ENCODE peak calls at places on chromosomes 16 and 17, in seven cellular contexts. G is PC-3, R is adipocyte, C is IMR-90, U is pancreas, Y is PC-9, B is stomach. O is an unnamed sample. For H3K9me3, the result is how much of the 10 kb centered on the place peaks cover.

GRCh38 chr17:38428150-38428642 is at the start of gene ARHGAP23:
- DNase-seq in G (peak), R (peak), C (peak), U (peak), Y (peak), B (peak), O (peak)

GRCh38 chr17:34382586-34383224 is 19.7 kb upstream of the CCL1 start:
- DNase-seq in G (no peak), R (no peak), C (no peak), U (no peak), Y (no peak), B (no peak), O (no peak)

GRCh38 chr17:13561606-13562270 is 40.0 kb downstream of the HS3ST3A1 start:
- DNase-seq in G (no peak), R (no peak), C (no peak), U (no peak), Y (no peak), B (no peak), O (no peak)

GRCh38 chr16:67165121-67166034 is 833 bp downstream of the HSF4 start:
- DNase-seq in G (no peak), R (no peak), C (no peak), U (peak), Y (peak), B (no peak), O (no peak)

GRCh38 chr17:45976755-45977505 is 22.1 kb upstream of the STH start:
- DNase-seq in G (no peak), R (no peak), C (peak), U (no peak), Y (peak), B (no peak), O (no peak)

GRCh38 chr17:81540676-81541027 is 11.5 kb downstream of the FAAP100 start:
- DNase-seq in G (no peak), R (no peak), C (no peak), U (no peak), Y (no peak), B (no peak), O (no peak)

GRCh38 chr17:47695664-47696376 is 1.9 kb downstream of the TBKBP1 start:
- DNase-seq in G (no peak), R (no peak), C (no peak), U (no peak), Y (no peak), B (no peak), O (no peak)

GRCh38 chr17:7114241-7114874 is at the start of gene ASGR2:
- DNase-seq in G (no peak), R (no peak), C (no peak), U (no peak), Y (no peak), B (no peak), O (no peak)

GRCh38 chr17:68697850-68698313 is 96.7 kb upstream of the FAM20A start:
- DNase-seq in G (no peak), R (peak), C (peak), U (no peak), Y (no peak), B (peak), O (no peak)

GRCh38 chr16:59170065-59170712 is 436.1 kb upstream of the GOT2 start:
- DNase-seq in G (no peak), R (no peak), C (no peak), U (no peak), Y (no peak), B (no peak), O (no peak)

GRCh38 chr17:38439436-38439835 is 11.2 kb downstream of the ARHGAP23 start:
- DNase-seq in G (no peak), R (no peak), C (no peak), U (no peak), Y (no peak), B (no peak), O (no peak)

GRCh38 chr17:54900457-54901229 is at the start of gene TOM1L1:
- DNase-seq in G (peak), R (peak), C (peak), U (peak), Y (peak), B (peak), O (peak)

GRCh38 chr16:73846292-73846849 is 450.2 kb upstream of the PSMD7 start:
- DNase-seq in G (no peak), R (peak), C (no peak), U (no peak), Y (no peak), B (no peak), O (no peak)

GRCh38 chr17:8611671-8612298 is 18.7 kb downstream of the MYH10 start:
- DNase-seq in G (no peak), R (peak), C (peak), U (no peak), Y (no peak), B (no peak), O (no peak)

GRCh38 chr17:19247423-19247822 is 10.3 kb downstream of the EPN2 start:
- DNase-seq in G (no peak), R (no peak), C (no peak), U (no peak), Y (no peak), B (no peak), O (no peak)

GRCh38 chr17:67467500-67468481 is 90.7 kb downstream of the PITPNC1 start:
- DNase-seq in G (no peak), R (no peak), C (no peak), U (no peak), Y (no peak), B (no peak), O (no peak)

GRCh38 chr17:78940708-78941107 is 15.5 kb upstream of the TIMP2 start:
- DNase-seq in G (peak), R (no peak), C (peak), U (no peak), Y (no peak), B (no peak), O (no peak)

GRCh38 chr17:43483674-43484551 is at the start of gene DHX8:
- DNase-seq in G (peak), R (peak), C (peak), U (peak), Y (peak), B (peak), O (peak)

GRCh38 chr17:11996722-11997146 is 541 bp downstream of the ZNF18 start:
- DNase-seq in G (peak), R (peak), C (peak), U (no peak), Y (peak), B (peak), O (peak)

GRCh38 chr17:79747508-79748295 is 17.0 kb downstream of the ENPP7 start:
- DNase-seq in G (no peak), R (peak), C (no peak), U (no peak), Y (no peak), B (no peak), O (no peak)

GRCh38 chr17:75633484-75634375 is 496 bp downstream of the SMIM5 start:
- DNase-seq in G (peak), R (peak), C (peak), U (peak), Y (peak), B (peak), O (no peak)

GRCh38 chr16:74923766-74924460 is 61.0 kb downstream of the WDR59 start:
- DNase-seq in G (no peak), R (no peak), C (no peak), U (no peak), Y (no peak), B (peak), O (no peak)

GRCh38 chr16:35184356-35184870 is 1725.0 kb downstream of the TP53TG3F start:
- DNase-seq in G (no peak), R (no peak), C (no peak), U (no peak), Y (peak), B (no peak), O (no peak)
- H3K9me3 ChIP-seq in G (under half), R (under half), C (under half), U (under half), Y (under half), B (under half), O (under half)

DNA sequence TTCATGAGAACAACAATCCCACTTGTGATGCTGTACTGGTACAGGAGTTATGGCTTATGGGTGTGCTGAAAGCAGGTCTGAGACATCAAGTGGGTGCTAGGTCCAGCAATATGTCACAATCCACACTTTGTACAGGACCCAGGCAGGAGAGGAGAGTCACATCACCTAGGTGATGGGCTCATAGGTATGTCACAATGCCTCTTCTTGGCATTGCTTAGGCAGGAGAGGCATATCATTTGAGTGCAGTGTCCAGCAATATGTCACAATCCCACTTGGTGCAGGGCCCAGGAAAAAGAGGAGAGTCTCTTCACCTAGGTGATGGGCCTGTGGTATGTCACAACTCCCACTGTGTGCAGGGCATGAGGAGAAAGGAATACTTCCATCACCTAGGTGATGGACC is 2110.0 kb downstream of the TP53TG3F start:
- DNase-seq in G (no peak), R (no peak), C (no peak), U (no peak), Y (no peak), B (no peak), O (no peak)
- H3K9me3 ChIP-seq in G (under half), R (under half), C (under half), U (under half), Y (under half), B (under half), O (under half)

DNA sequence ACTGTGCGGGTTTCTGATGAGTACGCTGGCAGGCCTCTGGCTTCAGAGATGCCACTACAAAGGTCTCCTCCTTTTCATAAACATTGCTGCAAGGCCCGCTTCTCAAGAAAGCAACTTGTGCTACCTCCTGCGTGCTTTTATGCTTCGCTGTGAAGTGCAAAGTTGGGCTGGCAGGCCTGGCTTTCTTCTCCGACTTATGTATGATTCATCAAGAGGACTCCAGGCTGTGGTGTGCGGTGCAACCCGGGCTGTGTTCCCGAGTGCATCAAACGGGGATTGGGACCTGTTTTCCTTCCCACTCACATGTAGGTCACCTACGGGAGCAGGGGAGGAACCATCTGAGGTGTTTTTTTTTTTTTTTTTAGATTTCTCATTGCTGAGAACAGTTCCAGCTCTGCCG is 534.1 kb downstream of the WWOX start:
- DNase-seq in G (no peak), R (no peak), C (no peak), U (no peak), Y (no peak), B (no peak), O (no peak)
- H3K9me3 ChIP-seq in G (under half), R (under half), C (under half), U (under half), Y (under half), B (under half), O (under half)

DNA sequence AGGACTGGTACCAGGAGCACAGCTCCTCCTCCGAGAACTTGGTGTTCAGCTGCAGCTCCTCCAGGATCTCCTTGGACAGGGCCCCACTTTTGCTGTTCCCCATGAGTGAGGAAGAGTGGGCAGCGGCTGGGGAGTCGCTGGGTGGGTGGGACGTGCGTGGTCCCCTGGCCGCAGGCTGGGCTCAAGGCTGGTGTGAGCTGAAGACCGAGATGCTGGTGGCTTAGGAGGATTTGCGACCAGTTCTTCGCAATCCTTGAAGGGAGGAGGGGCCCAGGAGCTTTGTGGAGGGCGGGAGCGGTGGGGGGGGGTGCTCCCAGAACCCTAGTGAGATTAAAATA is at the start of gene RCVRN:
- DNase-seq in G (no peak), R (no peak), C (no peak), U (no peak), Y (no peak), B (no peak), O (no peak)
- H3K9me3 ChIP-seq in G (under half), R (under half), C (under half), U (under half), Y (under half), B (under half), O (under half)

GRCh38 chr16:35731341-35732040 is 2272.1 kb downstream of the TP53TG3F start:
- DNase-seq in G (no peak), R (no peak), C (no peak), U (no peak), Y (no peak), B (no peak), O (no peak)
- H3K9me3 ChIP-seq in G (under half), R (under half), C (under half), U (under half), Y (under half), B (under half), O (under half)

GRCh38 chr16:31676731-31677130 is 149.0 kb downstream of the AHSP start:
- DNase-seq in G (no peak), R (no peak), C (no peak), U (no peak), Y (no peak), B (no peak), O (no peak)
- H3K9me3 ChIP-seq in G (under half), R (under half), C (under half), U (under half), Y (under half), B (under half), O (under half)

GRCh38 chr16:31893824-31894223 is 20.2 kb downstream of the ZNF267 start:
- DNase-seq in G (no peak), R (no peak), C (no peak), U (no peak), Y (no peak), B (no peak), O (no peak)
- H3K9me3 ChIP-seq in G (under half), R (half or more), C (under half), U (under half), Y (under half), B (under half), O (under half)

GRCh38 chr17:70989301-70989700 is 820.0 kb downstream of the KCNJ2 start:
- DNase-seq in G (no peak), R (no peak), C (no peak), U (no peak), Y (no peak), B (no peak), O (no peak)
- H3K9me3 ChIP-seq in G (under half), R (under half), C (under half), U (under half), Y (under half), B (under half), O (under half)

GRCh38 chr17:26807024-26807423 is 486.9 kb upstream of the WSB1 start:
- DNase-seq in G (no peak), R (no peak), C (no peak), U (no peak), Y (no peak), B (no peak), O (no peak)
- H3K9me3 ChIP-seq in G (under half), R (under half), C (under half), U (under half), Y (under half), B (under half), O (under half)

O was measured in T-helper 17 cell.